ENCODE peak calls at places on chromosome 3, in seven cellular contexts. C, K, A, R, Z, S and H are unnamed samples.
A peak's percentile ranks its signal among the peaks of the same experiment; 100 is the strongest.

GRCh38 chr3:59480486-59480995 is 430.7 kb upstream of the CFAP20DC start:
- DNase-seq in C (no peak), K (no peak), A (peak; percentile 20), R (no peak), Z (no peak), S (no peak), H (no peak)

GRCh38 chr3:69180869-69181591 is 58.6 kb upstream of the LMOD3 start:
- DNase-seq in C (no peak), K (no peak), A (no peak), R (no peak), Z (no peak), S (no peak), H (no peak)

GRCh38 chr3:110789315-110789714 is 282.3 kb upstream of the NECTIN3 start:
- DNase-seq in C (no peak), K (no peak), A (no peak), R (no peak), Z (no peak), S (no peak), H (no peak)

GRCh38 chr3:127608362-127608718 is 10.1 kb downstream of the MCM2 start:
- DNase-seq in C (peak; percentile 70), K (no peak), A (no peak), R (no peak), Z (no peak), S (peak; percentile 70), H (peak; percentile 63)

GRCh38 chr3:2099028-2099671 is 484 bp downstream of the CNTN4 start:
- DNase-seq in C (no peak), K (peak; percentile 70), A (no peak), R (no peak), Z (no peak), S (no peak), H (peak; percentile 70)

GRCh38 chr3:58497074-58497473 is 5.2 kb downstream of the KCTD6 start:
- DNase-seq in C (no peak), K (no peak), A (no peak), R (no peak), Z (no peak), S (no peak), H (no peak)

GRCh38 chr3:142577701-142578308 is 728 bp downstream of the ATR start:
- DNase-seq in C (no peak), K (no peak), A (no peak), R (no peak), Z (no peak), S (no peak), H (no peak)

GRCh38 chr3:11437506-11437905 is 165.3 kb downstream of the ATG7 start:
- DNase-seq in C (no peak), K (no peak), A (no peak), R (no peak), Z (no peak), S (no peak), H (no peak)

GRCh38 chr3:49805884-49806701 is 3.0 kb downstream of the INKA1 start:
- DNase-seq in C (peak; percentile 49), K (no peak), A (peak; percentile 83), R (peak; percentile 42), Z (no peak), S (peak; percentile 89), H (peak; percentile 83)

GRCh38 chr3:195112361-195112791 is 158.6 kb downstream of the XXYLT1 start:
- DNase-seq in C (no peak), K (peak; percentile 42), A (no peak), R (no peak), Z (no peak), S (no peak), H (peak; percentile 44)

GRCh38 chr3:55877703-55878102 is 390.6 kb upstream of the WNT5A start:
- DNase-seq in C (no peak), K (no peak), A (no peak), R (no peak), Z (no peak), S (no peak), H (no peak)

GRCh38 chr3:128089135-128089534 is 34.5 kb downstream of the RUVBL1 start:
- DNase-seq in C (no peak), K (no peak), A (no peak), R (no peak), Z (no peak), S (no peak), H (no peak)

GRCh38 chr3:34183114-34183513 is 384.7 kb downstream of the PDCD6IP start:
- DNase-seq in C (no peak), K (no peak), A (no peak), R (no peak), Z (no peak), S (no peak), H (no peak)